ENCODE peak calls at places on chromosomes 3 and 15, in nine cellular contexts. U is A549, V is upper lobe of right lung, A is dorsolateral prefrontal cortex, E is right atrium auricular region, J is progenitor cell of endocrine pancreas, K is Panc1, Z is H9, X is PC-9. Y is an unnamed sample.

GRCh38 chr3:21256932-21257331 is 494.1 kb downstream of the ZNF385D start:
- DNase-seq in U (no peak), A (no peak), K (no peak), V (no peak), E (no peak), Z (no peak), X (no peak), J (no peak), Y (no peak)

GRCh38 chr3:139533781-139534443 is 5.6 kb downstream of the RBP1 start:
- DNase-seq in J (peak), E (no peak), A (no peak), V (no peak), Z (no peak), K (no peak), U (no peak), X (peak), Y (peak)

GRCh38 chr15:66841953-66842681 is 140.1 kb downstream of the SMAD6 start:
- DNase-seq in Z (no peak), A (no peak), J (peak), U (peak), V (peak), X (peak), E (peak), K (no peak), Y (peak)

GRCh38 chr3:109050591-109051167 is 67.3 kb downstream of the MORC1 start:
- DNase-seq in U (peak), K (no peak), E (no peak), X (no peak), Z (no peak), V (no peak), J (no peak), A (no peak), Y (peak)

GRCh38 chr3:159669753-159670152 is 318.9 kb upstream of the IL12A start:
- DNase-seq in J (no peak), Z (no peak), A (no peak), E (no peak), U (peak), X (no peak), K (no peak), V (no peak), Y (no peak)

GRCh38 chr15:87269566-87269965 is 987.0 kb downstream of the NTRK3 start:
- DNase-seq in J (no peak), V (no peak), K (no peak), X (peak), A (no peak), U (no peak), E (no peak), Z (no peak), Y (no peak)

GRCh38 chr3:72343078-72343477 is 505.2 kb downstream of the SHQ1 start:
- DNase-seq in V (no peak), U (no peak), J (no peak), A (no peak), K (no peak), X (no peak), Z (no peak), E (no peak), Y (no peak)

GRCh38 chr3:195068045-195068444 is 202.9 kb downstream of the XXYLT1 start:
- DNase-seq in Z (no peak), K (no peak), U (no peak), V (no peak), X (no peak), J (no peak), E (no peak), A (no peak), Y (no peak)

GRCh38 chr3:172777901-172778300 is 27.4 kb downstream of the ECT2 start:
- DNase-seq in K (no peak), J (no peak), Z (no peak), V (no peak), A (no peak), U (no peak), X (no peak), E (no peak), Y (no peak)

GRCh38 chr15:42065478-42065877 is 28.9 kb downstream of the PLA2G4D start:
- DNase-seq in X (no peak), E (no peak), Z (no peak), J (no peak), V (no peak), K (no peak), U (no peak), A (no peak), Y (no peak)

GRCh38 chr3:154552338-154552737 is 122.3 kb upstream of the GPR149 start:
- DNase-seq in U (no peak), A (no peak), V (no peak), Z (peak), J (no peak), E (no peak), X (no peak), K (no peak), Y (no peak)
- TF ChIP-seq CTCF in U (no peak), A (no peak), V (no peak), Z (peak), J (peak), E (no peak), X (no peak), K (peak), Y (no peak)

GRCh38 chr3:3191675-3192480 is 12.4 kb upstream of the CRBN start:
- DNase-seq in U (no peak), Z (no peak), X (no peak), E (no peak), J (no peak), V (no peak), K (no peak), A (no peak), Y (no peak)

GRCh38 chr3:3201584-3201983 is 22.1 kb upstream of the CRBN start:
- DNase-seq in E (no peak), K (no peak), A (no peak), V (no peak), J (no peak), U (no peak), Z (no peak), X (no peak), Y (no peak)

GRCh38 chr3:3192481-3192764 is 12.9 kb upstream of the CRBN start:
- DNase-seq in V (no peak), U (no peak), J (no peak), A (no peak), E (no peak), X (no peak), K (no peak), Z (no peak), Y (no peak)

GRCh38 chr3:3200632-3201212 is 21.2 kb upstream of the CRBN start:
- DNase-seq in K (peak), X (no peak), J (peak), E (no peak), U (peak), Z (peak), A (no peak), V (no peak), Y (peak)

GRCh38 chr3:3196148-3196861 is 16.8 kb upstream of the CRBN start:
- DNase-seq in E (no peak), J (no peak), V (no peak), A (no peak), Z (peak), U (peak), X (no peak), K (no peak), Y (peak)
- TF ChIP-seq CTCF in E (no peak), J (peak), V (peak), A (peak), Z (peak), U (peak), X (peak), K (peak), Y (peak)

GRCh38 chr15:58185439-58185838 is 47.3 kb downstream of the AQP9 start:
- DNase-seq in U (no peak), V (no peak), X (no peak), J (no peak), Z (no peak), A (no peak), E (no peak), K (no peak), Y (no peak)
- TF ChIP-seq CTCF in U (no peak), V (no peak), X (no peak), J (no peak), Z (peak), A (no peak), E (no peak), K (no peak), Y (no peak)

GRCh38 chr3:15637131-15637951 is 35.8 kb downstream of the BTD start:
- DNase-seq in X (no peak), K (no peak), Z (no peak), V (no peak), A (no peak), E (no peak), U (no peak), J (no peak), Y (no peak)

GRCh38 chr3:15633766-15634588 is 32.4 kb downstream of the BTD start:
- DNase-seq in K (no peak), X (peak), V (no peak), Z (no peak), A (no peak), J (no peak), U (peak), E (no peak), Y (no peak)

GRCh38 chr3:15634671-15635661 is 33.4 kb downstream of the BTD start:
- DNase-seq in E (no peak), K (no peak), X (no peak), U (no peak), V (no peak), A (no peak), J (no peak), Z (no peak), Y (no peak)

GRCh38 chr3:15638193-15638890 is 36.8 kb downstream of the BTD start:
- DNase-seq in V (no peak), J (no peak), K (no peak), U (no peak), E (no peak), Z (no peak), A (no peak), X (no peak), Y (no peak)

DNA sequence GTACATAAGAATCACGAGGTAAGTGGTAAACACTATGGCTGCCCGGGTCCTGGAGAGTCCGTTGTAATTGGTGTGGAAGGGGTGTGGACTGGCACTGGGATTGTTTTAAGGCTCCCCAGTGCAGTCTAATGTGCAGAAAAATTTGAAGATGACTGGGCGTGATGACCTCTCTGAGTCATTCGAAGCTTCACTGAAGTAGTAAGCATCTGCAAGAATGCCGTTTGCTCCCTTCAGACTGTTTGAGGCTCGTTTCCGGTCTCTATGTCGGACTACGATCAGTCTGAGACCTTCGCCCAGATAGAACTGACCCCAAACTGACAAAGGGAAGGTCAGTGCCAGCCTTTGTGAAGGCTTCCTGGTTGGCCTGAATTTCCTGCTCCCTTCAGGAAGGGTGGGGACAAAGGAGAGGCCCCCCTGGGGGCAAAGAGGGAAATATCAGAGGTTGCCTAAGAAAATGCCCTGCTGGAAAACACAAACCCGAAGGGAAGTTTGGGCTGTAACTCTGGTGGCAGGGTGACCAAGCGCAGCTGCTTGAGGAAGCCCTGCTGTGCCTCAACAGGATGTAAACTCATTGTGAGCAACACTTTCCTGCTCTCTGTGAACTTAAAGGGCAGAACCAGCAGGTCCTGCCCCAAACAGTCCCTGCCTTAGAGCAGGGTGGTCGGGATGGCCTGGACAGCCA is 34.6 kb downstream of the BTD start:
- DNase-seq in E (no peak), A (no peak), Z (no peak), K (no peak), V (no peak), J (no peak), X (peak), U (peak), Y (no peak)
- TF ChIP-seq CTCF in E (no peak), A (no peak), Z (no peak), K (no peak), V (no peak), J (no peak), X (no peak), U (no peak), Y (no peak)

GRCh38 chr3:11651900-11652299 is 8.2 kb upstream of the VGLL4 start:
- DNase-seq in Z (no peak), E (no peak), A (no peak), X (no peak), J (no peak), K (no peak), U (no peak), V (no peak), Y (no peak)
- TF ChIP-seq CTCF in Z (peak), E (peak), A (peak), X (peak), J (peak), K (peak), U (peak), V (peak), Y (peak)

GRCh38 chr3:34012102-34012461 is 213.7 kb downstream of the PDCD6IP start:
- DNase-seq in X (peak), V (no peak), K (peak), Z (no peak), U (peak), J (no peak), E (no peak), A (no peak), Y (no peak)

GRCh38 chr3:34013818-34014576 is 215.6 kb downstream of the PDCD6IP start:
- DNase-seq in E (no peak), K (no peak), U (peak), J (no peak), X (no peak), A (no peak), V (no peak), Z (no peak), Y (no peak)

GRCh38 chr3:34016925-34017592 is 218.6 kb downstream of the PDCD6IP start:
- DNase-seq in V (no peak), J (no peak), A (no peak), X (no peak), Z (no peak), U (no peak), K (no peak), E (no peak), Y (no peak)

GRCh38 chr3:34017757-34018156 is 219.3 kb downstream of the PDCD6IP start:
- DNase-seq in J (no peak), X (no peak), A (no peak), V (no peak), U (no peak), K (no peak), Z (no peak), E (no peak), Y (no peak)

DNA sequence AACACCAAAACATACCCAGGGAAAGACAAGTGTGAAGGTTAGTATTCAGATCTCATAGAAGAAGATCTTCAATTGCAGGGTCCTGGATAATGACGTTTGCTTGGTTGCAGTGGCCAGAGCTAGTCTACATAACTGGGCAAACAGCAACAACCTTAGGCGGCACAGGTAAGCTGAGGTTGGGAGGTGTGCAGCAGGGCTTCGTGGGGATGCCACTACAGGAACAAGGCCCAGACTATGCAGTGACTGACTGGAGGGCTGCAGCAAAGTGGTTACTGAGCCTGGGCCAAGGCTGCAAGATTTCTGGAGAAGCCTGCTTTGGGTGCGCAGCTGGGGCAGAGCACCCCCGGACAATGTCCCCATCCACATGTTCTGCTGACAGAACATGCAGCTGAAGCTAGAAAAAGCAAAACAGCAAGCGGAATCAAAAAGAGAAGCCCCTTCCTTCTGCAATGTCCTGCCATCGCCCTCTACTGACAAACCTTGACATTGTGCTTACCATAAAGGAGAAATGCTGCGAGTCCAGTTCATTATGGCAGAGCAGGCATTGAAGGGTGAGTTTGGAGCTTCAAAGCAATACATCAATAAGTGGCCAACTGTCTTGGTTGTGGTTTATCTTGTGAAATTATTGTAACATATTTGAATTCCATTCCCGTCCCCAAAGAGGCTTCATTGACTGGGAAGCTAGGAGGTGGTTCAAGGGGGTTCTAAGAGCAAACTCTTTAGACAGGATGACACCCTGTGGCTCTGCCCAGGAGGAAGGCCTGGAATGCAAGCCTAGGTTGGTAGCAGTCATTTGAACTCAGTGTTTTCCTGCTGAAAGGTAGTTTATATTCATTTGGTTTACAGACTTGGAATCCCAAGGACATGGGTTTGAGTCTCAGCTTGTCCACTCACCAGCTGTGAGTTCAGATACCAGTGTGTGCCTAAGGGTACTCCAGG is 217.0 kb downstream of the PDCD6IP start:
- DNase-seq in J (no peak), U (peak), E (no peak), Z (peak), A (no peak), K (no peak), V (no peak), X (no peak), Y (no peak)
- TF ChIP-seq CTCF in J (peak), U (peak), E (no peak), Z (peak), A (no peak), K (peak), V (no peak), X (no peak), Y (peak)

GRCh38 chr3:57397175-57398026 is 104.9 kb upstream of the ASB14 start:
- DNase-seq in Z (peak), K (peak), U (peak), V (no peak), J (no peak), E (no peak), A (no peak), X (peak), Y (peak)
- TF ChIP-seq CTCF in Z (peak), K (peak), U (peak), V (peak), J (peak), E (peak), A (peak), X (peak), Y (peak)

GRCh38 chr15:19987389-19988048 is 554.1 kb downstream of the GOLGA6L6 start:
- DNase-seq in K (no peak), Z (peak), E (no peak), U (no peak), V (no peak), J (no peak), X (no peak), A (no peak), Y (no peak)
- TF ChIP-seq CTCF in K (peak), Z (peak), E (no peak), U (no peak), V (no peak), J (no peak), X (peak), A (no peak), Y (no peak)

DNA sequence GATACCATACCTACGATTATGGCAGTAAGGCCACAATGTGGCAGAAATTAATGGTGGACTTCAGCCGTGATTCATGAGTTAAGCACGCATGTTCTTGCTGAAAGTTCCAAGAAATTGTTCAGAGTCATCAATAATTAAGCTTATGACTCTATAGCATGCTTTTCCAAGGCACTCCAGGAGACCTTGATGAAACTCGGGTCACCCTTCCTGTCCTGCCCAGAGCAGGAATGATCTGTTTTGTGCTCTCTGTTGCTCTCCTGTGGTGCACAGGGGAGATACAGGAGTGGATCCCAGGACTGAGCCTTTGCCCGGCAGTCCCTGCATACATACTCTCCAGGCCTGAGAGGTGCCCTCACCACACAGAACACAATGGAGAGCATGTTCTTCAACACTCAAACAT is 141.6 kb upstream of the SLC2A2 start:
- DNase-seq in K (no peak), J (no peak), A (no peak), E (no peak), X (no peak), V (no peak), Z (peak), U (peak), Y (no peak)
- TF ChIP-seq CTCF in K (peak), J (peak), A (peak), E (no peak), X (peak), V (no peak), Z (peak), U (peak), Y (no peak)

GRCh38 chr3:140906785-140907184 is 34.9 kb upstream of the SLC25A36 start:
- DNase-seq in X (no peak), K (no peak), J (no peak), Z (no peak), A (no peak), E (no peak), U (no peak), V (no peak), Y (no peak)

GRCh38 chr3:140914384-140914945 is 27.2 kb upstream of the SLC25A36 start:
- DNase-seq in U (no peak), J (no peak), A (no peak), K (no peak), E (no peak), Z (no peak), X (no peak), V (no peak), Y (no peak)

GRCh38 chr3:140913728-140914127 is 27.9 kb upstream of the SLC25A36 start:
- DNase-seq in E (no peak), A (no peak), J (no peak), Z (no peak), V (no peak), X (no peak), K (no peak), U (no peak), Y (no peak)

GRCh38 chr3:140911822-140912221 is 29.8 kb upstream of the SLC25A36 start:
- DNase-seq in J (no peak), V (no peak), E (no peak), X (peak), Z (no peak), A (no peak), K (no peak), U (no peak), Y (no peak)

DNA sequence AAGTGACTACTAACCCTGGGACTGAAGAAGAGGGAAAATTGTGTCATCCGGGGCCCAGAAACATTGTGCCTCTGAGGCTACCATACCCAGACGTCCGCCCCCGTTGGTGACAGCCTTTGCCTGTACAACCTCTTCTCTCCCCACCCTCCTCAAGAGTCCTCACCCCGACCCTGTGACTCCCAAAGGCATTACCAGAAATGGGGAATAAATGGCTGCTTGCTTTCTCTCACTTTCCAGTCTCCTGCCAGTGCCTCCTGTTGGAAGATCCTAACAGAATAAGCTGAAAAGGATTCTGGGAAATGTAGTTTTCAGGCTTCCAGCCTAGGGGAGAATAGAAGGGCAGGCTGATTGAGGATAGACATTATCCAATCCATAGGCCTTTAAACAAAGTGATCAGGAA is 30.8 kb upstream of the SLC25A36 start:
- DNase-seq in K (no peak), X (no peak), U (peak), Z (peak), J (no peak), A (no peak), E (no peak), V (no peak), Y (peak)
- TF ChIP-seq CTCF in K (no peak), X (no peak), U (no peak), Z (peak), J (no peak), A (no peak), E (no peak), V (no peak), Y (no peak)